ENCODE peak calls at places on chromosomes 3 and 15, in eight cellular contexts. One of them, this sample, is unnamed.

GRCh38 chr3:108667312-108667711 is 77.8 kb downstream of the DZIP3 start:
- DNase-seq in SK-N-SH: no peak
- DNase-seq in GM23338: no peak
- DNase-seq in PC-3: no peak
- DNase-seq in OCI-LY7: no peak
- DNase-seq in HCT116: no peak
- DNase-seq in hepatocyte: no peak
- DNase-seq in MM.1S: no peak
- DNase-seq in this sample: no peak

GRCh38 chr3:80767599-80767998 is 993.8 kb downstream of the GBE1 start:
- DNase-seq in SK-N-SH: peak
- DNase-seq in GM23338: peak
- DNase-seq in PC-3: peak
- DNase-seq in OCI-LY7: no peak
- DNase-seq in HCT116: no peak
- DNase-seq in hepatocyte: no peak
- DNase-seq in MM.1S: no peak
- DNase-seq in this sample: no peak

GRCh38 chr15:92376109-92376508 is 17.6 kb upstream of the ST8SIA2 start:
- DNase-seq in SK-N-SH: no peak
- DNase-seq in GM23338: no peak
- DNase-seq in PC-3: no peak
- DNase-seq in OCI-LY7: no peak
- DNase-seq in HCT116: no peak
- DNase-seq in hepatocyte: no peak
- DNase-seq in MM.1S: no peak
- DNase-seq in this sample: no peak

GRCh38 chr15:39118510-39118909 is 462.4 kb upstream of the THBS1 start:
- DNase-seq in SK-N-SH: no peak
- DNase-seq in GM23338: no peak
- DNase-seq in PC-3: peak
- DNase-seq in OCI-LY7: no peak
- DNase-seq in HCT116: no peak
- DNase-seq in hepatocyte: no peak
- DNase-seq in MM.1S: no peak
- DNase-seq in this sample: no peak

GRCh38 chr15:101664303-101664913 is 12.2 kb upstream of the TM2D3 start:
- DNase-seq in SK-N-SH: no peak
- DNase-seq in GM23338: peak
- DNase-seq in PC-3: peak
- DNase-seq in OCI-LY7: peak
- DNase-seq in HCT116: no peak
- DNase-seq in hepatocyte: no peak
- DNase-seq in MM.1S: no peak
- DNase-seq in this sample: peak

GRCh38 chr3:125115640-125116039 is 59.8 kb upstream of the HEG1 start:
- DNase-seq in SK-N-SH: no peak
- DNase-seq in GM23338: no peak
- DNase-seq in PC-3: no peak
- DNase-seq in OCI-LY7: no peak
- DNase-seq in HCT116: no peak
- DNase-seq in hepatocyte: no peak
- DNase-seq in MM.1S: no peak
- DNase-seq in this sample: peak

GRCh38 chr3:138354376-138354775 is 6.0 kb downstream of the MRAS start:
- DNase-seq in SK-N-SH: no peak
- DNase-seq in GM23338: no peak
- DNase-seq in PC-3: no peak
- DNase-seq in OCI-LY7: no peak
- DNase-seq in HCT116: no peak
- DNase-seq in hepatocyte: no peak
- DNase-seq in MM.1S: no peak
- DNase-seq in this sample: no peak

GRCh38 chr3:45319231-45320085 is 68.9 kb upstream of the LARS2 start:
- DNase-seq in SK-N-SH: no peak
- DNase-seq in GM23338: no peak
- DNase-seq in PC-3: no peak
- DNase-seq in OCI-LY7: no peak
- DNase-seq in HCT116: no peak
- DNase-seq in hepatocyte: no peak
- DNase-seq in MM.1S: no peak
- DNase-seq in this sample: no peak

GRCh38 chr15:98649621-98649995 is 1.3 kb downstream of the IGF1R start:
- DNase-seq in SK-N-SH: peak
- DNase-seq in GM23338: no peak
- DNase-seq in PC-3: no peak
- DNase-seq in OCI-LY7: peak
- DNase-seq in HCT116: no peak
- DNase-seq in hepatocyte: peak
- DNase-seq in MM.1S: peak
- DNase-seq in this sample: peak

GRCh38 chr3:169764164-169764452 is 752 bp downstream of the TERC start:
- DNase-seq in SK-N-SH: no peak
- DNase-seq in GM23338: no peak
- DNase-seq in PC-3: no peak
- DNase-seq in OCI-LY7: peak
- DNase-seq in HCT116: no peak
- DNase-seq in hepatocyte: no peak
- DNase-seq in MM.1S: no peak
- DNase-seq in this sample: no peak

GRCh38 chr15:69034352-69034751 is 19.9 kb downstream of the NOX5 start:
- DNase-seq in SK-N-SH: no peak
- DNase-seq in GM23338: no peak
- DNase-seq in PC-3: peak
- DNase-seq in OCI-LY7: no peak
- DNase-seq in HCT116: no peak
- DNase-seq in hepatocyte: no peak
- DNase-seq in MM.1S: no peak
- DNase-seq in this sample: no peak

GRCh38 chr15:41011055-41011815 is 58.0 kb downstream of the CHAC1 start:
- DNase-seq in SK-N-SH: no peak
- DNase-seq in GM23338: no peak
- DNase-seq in PC-3: no peak
- DNase-seq in OCI-LY7: no peak
- DNase-seq in HCT116: no peak
- DNase-seq in hepatocyte: no peak
- DNase-seq in MM.1S: no peak
- DNase-seq in this sample: no peak

GRCh38 chr15:41010335-41010734 is 57.1 kb downstream of the CHAC1 start:
- DNase-seq in SK-N-SH: peak
- DNase-seq in GM23338: no peak
- DNase-seq in PC-3: no peak
- DNase-seq in OCI-LY7: no peak
- DNase-seq in HCT116: no peak
- DNase-seq in hepatocyte: no peak
- DNase-seq in MM.1S: no peak
- DNase-seq in this sample: no peak

GRCh38 chr15:41001524-41001923 is 48.3 kb downstream of the CHAC1 start:
- DNase-seq in SK-N-SH: no peak
- DNase-seq in GM23338: no peak
- DNase-seq in PC-3: peak
- DNase-seq in OCI-LY7: no peak
- DNase-seq in HCT116: no peak
- DNase-seq in hepatocyte: peak
- DNase-seq in MM.1S: no peak
- DNase-seq in this sample: no peak

DNA sequence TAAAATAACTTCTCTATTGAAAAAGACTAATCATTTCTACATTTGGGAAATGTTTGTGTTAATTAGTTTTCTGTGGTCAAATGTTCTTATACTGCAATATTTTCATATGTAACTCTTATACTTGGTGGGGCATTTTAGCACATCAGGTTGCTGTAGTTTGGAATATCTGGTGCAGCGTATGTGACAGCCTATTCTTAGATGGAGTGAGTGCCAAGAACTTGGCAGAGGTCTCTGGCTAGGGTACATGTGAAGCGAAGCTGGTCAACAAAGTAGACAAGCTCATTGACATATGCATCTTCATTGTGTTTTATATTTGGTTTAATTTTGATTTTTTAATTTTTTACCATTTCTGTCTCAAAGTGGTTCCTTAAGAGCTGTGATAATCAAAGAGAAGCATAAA is 53.2 kb downstream of the CHAC1 start:
- DNase-seq in SK-N-SH: no peak
- DNase-seq in GM23338: no peak
- DNase-seq in PC-3: no peak
- DNase-seq in OCI-LY7: no peak
- DNase-seq in HCT116: no peak
- DNase-seq in hepatocyte: no peak
- DNase-seq in MM.1S: no peak
- DNase-seq in this sample: no peak
- TF ChIP-seq EZH2phosphoT487 in SK-N-SH: no peak
- TF ChIP-seq EZH2phosphoT487 in GM23338: no peak
- TF ChIP-seq EZH2phosphoT487 in PC-3: no peak
- TF ChIP-seq EZH2phosphoT487 in OCI-LY7: no peak
- TF ChIP-seq EZH2phosphoT487 in HCT116: no peak
- TF ChIP-seq EZH2phosphoT487 in hepatocyte: no peak
- TF ChIP-seq EZH2phosphoT487 in MM.1S: no peak
- TF ChIP-seq EZH2phosphoT487 in this sample: no peak

GRCh38 chr15:78638658-78639314 is 2.2 kb downstream of the CHRNB4 start:
- DNase-seq in SK-N-SH: peak
- DNase-seq in GM23338: peak
- DNase-seq in PC-3: peak
- DNase-seq in OCI-LY7: peak
- DNase-seq in HCT116: peak
- DNase-seq in hepatocyte: peak
- DNase-seq in MM.1S: peak
- DNase-seq in this sample: peak

GRCh38 chr15:78641876-78642275 is 866 bp upstream of the CHRNB4 start:
- DNase-seq in SK-N-SH: no peak
- DNase-seq in GM23338: peak
- DNase-seq in PC-3: no peak
- DNase-seq in OCI-LY7: no peak
- DNase-seq in HCT116: no peak
- DNase-seq in hepatocyte: no peak
- DNase-seq in MM.1S: no peak
- DNase-seq in this sample: no peak

GRCh38 chr15:78640527-78640839 is 527 bp downstream of the CHRNB4 start:
- DNase-seq in SK-N-SH: no peak
- DNase-seq in GM23338: peak
- DNase-seq in PC-3: no peak
- DNase-seq in OCI-LY7: no peak
- DNase-seq in HCT116: no peak
- DNase-seq in hepatocyte: no peak
- DNase-seq in MM.1S: no peak
- DNase-seq in this sample: no peak

GRCh38 chr15:78642341-78642740 is 1.3 kb upstream of the CHRNB4 start:
- DNase-seq in SK-N-SH: peak
- DNase-seq in GM23338: no peak
- DNase-seq in PC-3: no peak
- DNase-seq in OCI-LY7: no peak
- DNase-seq in HCT116: no peak
- DNase-seq in hepatocyte: no peak
- DNase-seq in MM.1S: no peak
- DNase-seq in this sample: no peak

DNA sequence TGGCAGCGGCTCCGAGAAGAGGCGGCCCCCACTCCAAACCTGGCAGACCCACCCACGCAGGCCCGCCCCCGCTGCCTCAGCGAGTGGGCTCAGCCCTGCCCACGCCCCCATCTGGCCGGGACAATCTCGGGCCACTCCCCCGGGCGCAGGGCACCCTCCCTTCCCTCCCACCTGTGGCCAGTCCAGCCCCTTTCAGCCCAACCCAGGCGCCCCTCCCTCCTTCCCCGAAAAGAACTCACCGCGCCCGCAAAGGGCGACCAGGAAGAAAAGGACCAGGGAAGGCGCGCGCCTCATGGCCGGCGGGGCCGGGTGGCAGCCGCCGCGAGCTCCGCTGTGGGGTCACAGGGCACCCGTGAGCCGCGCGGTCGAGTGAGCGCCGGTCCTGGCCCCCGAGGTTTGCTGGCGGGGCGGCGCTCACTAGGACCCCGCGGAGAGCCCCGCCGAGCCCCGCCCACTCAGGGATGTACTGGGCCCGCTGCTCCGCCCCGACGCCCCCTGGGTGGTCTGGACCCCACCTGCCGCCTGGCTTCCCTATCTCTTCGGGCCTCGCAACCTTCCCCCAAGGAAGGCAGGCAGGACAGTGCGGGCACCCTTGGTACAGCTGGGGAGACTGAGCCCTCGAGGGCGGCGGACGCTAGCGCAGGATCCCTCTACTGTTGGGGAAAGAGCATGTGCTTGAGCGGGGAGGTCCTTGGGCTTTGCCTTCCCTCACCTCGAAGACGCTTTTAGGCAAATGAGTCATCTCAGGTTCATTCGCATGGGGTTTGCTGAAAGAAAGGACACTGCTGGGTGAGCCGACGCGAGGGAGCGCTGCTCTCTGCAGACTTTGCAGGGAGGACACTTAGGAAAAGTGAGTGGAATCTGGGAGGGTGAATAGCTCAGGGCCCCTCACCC is at the start of gene CHRNB4:
- DNase-seq in SK-N-SH: peak
- DNase-seq in GM23338: peak
- DNase-seq in PC-3: no peak
- DNase-seq in OCI-LY7: no peak
- DNase-seq in HCT116: no peak
- DNase-seq in hepatocyte: peak
- DNase-seq in MM.1S: no peak
- DNase-seq in this sample: peak
- TF ChIP-seq CTCF in SK-N-SH: no peak
- TF ChIP-seq CTCF in GM23338: peak
- TF ChIP-seq CTCF in PC-3: no peak
- TF ChIP-seq CTCF in OCI-LY7: no peak
- TF ChIP-seq CTCF in HCT116: no peak
- TF ChIP-seq CTCF in hepatocyte: peak
- TF ChIP-seq CTCF in MM.1S: no peak
- TF ChIP-seq CTCF in this sample: peak

GRCh38 chr3:106824856-106825255 is 552.4 kb upstream of the CCDC54 start:
- DNase-seq in SK-N-SH: no peak
- DNase-seq in GM23338: peak
- DNase-seq in PC-3: peak
- DNase-seq in OCI-LY7: peak
- DNase-seq in HCT116: peak
- DNase-seq in hepatocyte: peak
- DNase-seq in MM.1S: no peak
- DNase-seq in this sample: peak
- TF ChIP-seq EZH2phosphoT487 in SK-N-SH: no peak
- TF ChIP-seq EZH2phosphoT487 in GM23338: no peak
- TF ChIP-seq EZH2phosphoT487 in PC-3: no peak
- TF ChIP-seq EZH2phosphoT487 in OCI-LY7: no peak
- TF ChIP-seq EZH2phosphoT487 in HCT116: no peak
- TF ChIP-seq EZH2phosphoT487 in hepatocyte: no peak
- TF ChIP-seq EZH2phosphoT487 in MM.1S: no peak
- TF ChIP-seq EZH2phosphoT487 in this sample: no peak

DNA sequence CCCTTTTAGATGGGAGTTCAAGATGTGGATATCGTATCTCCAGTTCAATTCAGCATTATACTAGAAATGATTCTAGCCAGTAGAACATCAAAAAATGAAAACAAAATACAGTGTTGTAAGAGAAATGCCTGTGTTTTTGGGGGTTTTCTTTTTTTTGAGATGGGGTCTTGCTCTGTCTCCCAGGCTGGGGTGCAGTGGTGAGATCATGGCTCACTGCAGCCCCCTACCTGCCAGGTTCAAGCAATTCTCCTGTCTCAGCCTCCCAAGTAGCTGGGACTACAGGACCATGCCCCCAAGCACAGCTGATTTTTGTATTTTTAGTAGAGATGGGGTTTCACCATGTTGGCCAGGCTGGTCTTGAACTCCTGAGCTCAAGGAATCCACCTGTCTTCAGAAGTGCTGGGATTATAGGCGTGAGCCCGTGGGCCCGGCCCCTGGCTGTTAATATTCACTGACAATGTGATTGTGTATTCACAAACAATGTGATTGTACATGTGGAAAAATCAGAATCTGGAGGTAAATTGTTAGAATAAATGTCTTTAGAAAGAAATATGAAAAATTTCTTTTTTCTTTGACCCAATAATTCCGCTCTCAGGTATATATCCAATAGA is 59.0 kb downstream of the ARIH1 start:
- DNase-seq in SK-N-SH: no peak
- DNase-seq in GM23338: peak
- DNase-seq in PC-3: no peak
- DNase-seq in OCI-LY7: peak
- DNase-seq in HCT116: no peak
- DNase-seq in hepatocyte: no peak
- DNase-seq in MM.1S: no peak
- DNase-seq in this sample: peak
- TF ChIP-seq CTCF in SK-N-SH: peak
- TF ChIP-seq CTCF in GM23338: peak
- TF ChIP-seq CTCF in PC-3: peak
- TF ChIP-seq CTCF in OCI-LY7: peak
- TF ChIP-seq CTCF in HCT116: no peak
- TF ChIP-seq CTCF in hepatocyte: peak
- TF ChIP-seq CTCF in MM.1S: peak
- TF ChIP-seq CTCF in this sample: peak